ENCODE peak calls at places on chromosomes 4 and X, in eight cellular contexts. A is EL; K is stimulated activated CD4-positive, alpha-beta T cell treated with anti-CD3 and anti-CD28 coated beads, Interleukin-2, amount 100 ng/mL, for 4 hours; G is stimulated activated naive CD8-positive, alpha-beta T cell treated with anti-CD3 and anti-CD28 coated beads, Interleukin-15, Interleukin-2, amounts not matched to agents 100 U/mL and 50 U/mL, for 24 hours; Q is activated B cell treated with CpG ODN at 0.5 μM for 24 hours; Y is NCI-H2029; U is OCI-M1; E is DMS 273 treated with DMSO at 0.1 percent for 48 hours. X is an unnamed sample.

GRCh38 chrX:15349046-15349445 is 13.7 kb upstream of the PIGA start:
- DNase-seq in A (peak), K (no peak), G (peak), Q (no peak), Y (no peak), U (peak), E (peak), X (peak)

GRCh38 chrX:26873736-26874135 is 589.4 kb downstream of the PPP4R3C start:
- DNase-seq in A (no peak), K (no peak), G (no peak), Q (no peak), Y (no peak), U (no peak), E (no peak), X (no peak)

GRCh38 chr4:54677853-54678650 is 20.3 kb downstream of the KIT start:
- DNase-seq in A (no peak), K (no peak), G (no peak), Q (no peak), Y (no peak), U (no peak), E (no peak), X (no peak)

GRCh38 chrX:30957753-30958152 is 68.7 kb upstream of the TAB3 start:
- DNase-seq in A (peak), K (no peak), G (no peak), Q (no peak), Y (no peak), U (no peak), E (no peak), X (peak)

GRCh38 chrX:110125435-110125834 is 122.5 kb downstream of the TMEM164 start:
- DNase-seq in A (no peak), K (no peak), G (no peak), Q (no peak), Y (no peak), U (no peak), E (no peak), X (no peak)

GRCh38 chrX:20270557-20270880 is 3.8 kb upstream of the RPS6KA3 start:
- DNase-seq in A (no peak), K (no peak), G (no peak), Q (no peak), Y (no peak), U (no peak), E (no peak), X (no peak)

GRCh38 chrX:44954562-44954961 is 81.6 kb downstream of the KDM6A start:
- DNase-seq in A (no peak), K (no peak), G (no peak), Q (no peak), Y (no peak), U (no peak), E (no peak), X (no peak)

GRCh38 chrX:48531359-48531954 is 8.1 kb upstream of the TBC1D25 start:
- DNase-seq in A (peak), K (no peak), G (no peak), Q (no peak), Y (no peak), U (peak), E (peak), X (peak)

GRCh38 chr4:139084425-139085093 is 69.0 kb downstream of the NOCT start:
- DNase-seq in A (no peak), K (no peak), G (no peak), Q (no peak), Y (peak), U (peak), E (no peak), X (peak)

GRCh38 chr4:138510053-138510452 is 267.9 kb upstream of the SLC7A11 start:
- DNase-seq in A (peak), K (no peak), G (no peak), Q (no peak), Y (no peak), U (peak), E (no peak), X (no peak)

X was measured in PC-9.